ENCODE peak calls at places on chromosomes 16 and 17, in six cellular contexts. Z is GF-D8, R is epithelial cell of esophagus, X is left cardiac atrium, Y is NB4, S is NCI-H226. H is an unnamed sample.
A peak's percentile ranks its signal among the peaks of the same experiment; 100 is the strongest.

GRCh38 chr17:59361916-59362810 is 30.7 kb downstream of the YPEL2 start:
- DNase-seq in R (peak; percentile 52), Z (no peak), S (peak; percentile 34), Y (no peak), X (no peak), H (no peak)

GRCh38 chr16:10988164-10988803 is 43.9 kb downstream of the CLEC16A start:
- DNase-seq in X (no peak), R (no peak), S (no peak), Z (no peak), Y (peak; percentile 26), H (peak; percentile 63)

GRCh38 chr17:64328036-64328874 is 62.4 kb downstream of the PECAM1 start:
- DNase-seq in Y (no peak), S (no peak), R (no peak), X (peak; percentile 46), Z (no peak), H (no peak)

GRCh38 chr17:74176546-74177001 is 26.9 kb upstream of the RPL38 start:
- DNase-seq in Z (no peak), Y (peak; percentile 68), R (peak; percentile 60), X (peak; percentile 55), S (peak; percentile 49), H (peak; percentile 85)

GRCh38 chr17:82692268-82692667 is 6.2 kb downstream of the RAB40B start:
- DNase-seq in R (no peak), S (no peak), Z (no peak), X (no peak), Y (no peak), H (no peak)

GRCh38 chr17:69048634-69049033 is 12.1 kb downstream of the ABCA9 start:
- DNase-seq in R (no peak), Z (no peak), X (no peak), S (no peak), Y (peak; percentile 19), H (no peak)

GRCh38 chr16:19005561-19006445 is 22.1 kb downstream of the TMC7 start:
- DNase-seq in Z (no peak), Y (no peak), X (peak; percentile 55), S (no peak), R (peak; percentile 98), H (no peak)

GRCh38 chr16:77271532-77272426 is 72.6 kb downstream of the SYCE1L start:
- DNase-seq in X (no peak), S (no peak), R (no peak), Z (no peak), Y (no peak), H (no peak)

GRCh38 chr16:84680843-84681629 is 18.8 kb upstream of the USP10 start:
- DNase-seq in X (no peak), Z (no peak), R (no peak), Y (no peak), S (no peak), H (no peak)

GRCh38 chr17:7356072-7356549 is 1.2 kb downstream of the TMEM95 start:
- DNase-seq in Y (peak; percentile 81), X (peak; percentile 82), Z (no peak), S (peak; percentile 69), R (peak; percentile 90), H (peak; percentile 94)

GRCh38 chr16:30374538-30374937 is at the start of gene MYL11:
- DNase-seq in X (no peak), S (no peak), Z (no peak), R (no peak), Y (no peak), H (no peak)

GRCh38 chr17:8159459-8160223 is 3.1 kb downstream of the VAMP2 start:
- DNase-seq in X (peak; percentile 10), S (no peak), R (no peak), Z (no peak), Y (no peak), H (no peak)

GRCh38 chr17:31390748-31391495 is 553 bp upstream of the RAB11FIP4 start:
- DNase-seq in Y (no peak), R (no peak), X (no peak), S (no peak), Z (no peak), H (no peak)

GRCh38 chr16:4414187-4414909 is 2.0 kb downstream of the CORO7 start:
- DNase-seq in S (no peak), R (no peak), Y (no peak), Z (no peak), X (peak; percentile 21), H (peak; percentile 65)

GRCh38 chr16:10242916-10243315 is 60.7 kb upstream of the GRIN2A start:
- DNase-seq in R (no peak), Y (peak; percentile 16), X (no peak), S (no peak), Z (no peak), H (no peak)

GRCh38 chr16:77169650-77170236 is 21.2 kb upstream of the MON1B start:
- DNase-seq in X (peak; percentile 36), R (peak; percentile 72), Y (peak; percentile 72), Z (no peak), S (no peak), H (peak; percentile 89)

GRCh38 chr16:75198135-75198600 is 8.8 kb downstream of the CTRB2 start:
- DNase-seq in S (no peak), Y (no peak), X (no peak), Z (no peak), R (no peak), H (no peak)

GRCh38 chr16:14337303-14338191 is 266.4 kb downstream of the MRTFB start:
- DNase-seq in Z (no peak), R (no peak), Y (no peak), X (no peak), S (no peak), H (no peak)

H was measured in Karpas-422.